ENCODE peak calls at places on chromosome 5, in eight cellular contexts. I is colonic mucosa, Y is sigmoid colon, O is PC-3, L is body of pancreas, V is fibroblast of lung, Q is psoas muscle, N is upper lobe of right lung. T is an unnamed sample. For H3K4me1 and H3K27me3, the result is how much of the 10 kb centered on the place peaks cover.

GRCh38 chr5:32522429-32523143 is 62.8 kb upstream of the SUB1 start:
- DNase-seq in I (no peak), Q (peak), L (peak), O (peak), Y (no peak), V (peak), N (peak), T (peak)

GRCh38 chr5:159969966-159970365 is 39.0 kb upstream of the TTC1 start:
- DNase-seq in N (no peak), V (no peak), O (peak), Q (no peak), Y (no peak), L (no peak), I (no peak), T (no peak)

GRCh38 chr5:106399381-106399780 is 1271.4 kb downstream of the EFNA5 start:
- DNase-seq in Q (no peak), I (no peak), Y (no peak), O (peak), N (no peak), V (peak), L (no peak), T (no peak)

GRCh38 chr5:180401236-180401907 is 48.2 kb upstream of the GFPT2 start:
- DNase-seq in L (no peak), O (no peak), Y (no peak), V (no peak), I (no peak), Q (no peak), N (peak), T (peak)

GRCh38 chr5:79183011-79183410 is 52.9 kb upstream of the JMY start:
- DNase-seq in O (peak), L (no peak), Y (no peak), I (no peak), N (no peak), Q (no peak), V (no peak), T (no peak)

GRCh38 chr5:66413931-66414330 is 182.3 kb upstream of the MAST4 start:
- DNase-seq in O (no peak), Y (no peak), N (no peak), L (no peak), I (no peak), Q (no peak), V (no peak), T (no peak)

GRCh38 chr5:9655641-9656040 is 25.5 kb upstream of the TAS2R1 start:
- DNase-seq in I (no peak), L (no peak), N (no peak), Y (no peak), O (no peak), Q (no peak), V (no peak), T (no peak)

GRCh38 chr5:168327994-168328393 is 36.5 kb downstream of the WWC1 start:
- DNase-seq in Y (no peak), O (no peak), V (no peak), Q (no peak), I (no peak), N (no peak), L (no peak), T (peak)

GRCh38 chr5:180287868-180288267 is 4.0 kb downstream of the MAPK9 start:
- DNase-seq in Q (no peak), I (no peak), V (no peak), L (no peak), Y (no peak), O (no peak), N (no peak), T (no peak)

GRCh38 chr5:178581621-178582020 is 8.6 kb downstream of the COL23A1 start:
- DNase-seq in Q (no peak), L (no peak), Y (no peak), I (no peak), O (no peak), V (no peak), N (no peak), T (no peak)

GRCh38 chr5:178668579-178668978 is 41.7 kb upstream of the CLK4 start:
- DNase-seq in I (no peak), O (peak), V (no peak), Y (no peak), N (no peak), L (no peak), Q (no peak), T (no peak)

GRCh38 chr5:98173334-98173733 is 600.1 kb upstream of the RGMB start:
- DNase-seq in I (no peak), Y (no peak), N (no peak), L (no peak), Q (no peak), V (peak), O (peak), T (no peak)

GRCh38 chr5:136631176-136631575 is 265.8 kb upstream of the TRPC7 start:
- DNase-seq in N (no peak), O (peak), I (no peak), L (no peak), Y (no peak), Q (no peak), V (no peak), T (no peak)

GRCh38 chr5:55146080-55146479 is 13.9 kb upstream of the GPX8 start:
- DNase-seq in Y (no peak), L (no peak), O (no peak), N (no peak), V (no peak), I (no peak), Q (no peak), T (no peak)

GRCh38 chr5:105057893-105058292 is 1495.3 kb upstream of the NUDT12 start:
- DNase-seq in V (no peak), L (no peak), Q (no peak), Y (no peak), N (no peak), I (no peak), O (no peak), T (no peak)

GRCh38 chr5:133474851-133475590 is 137.3 kb downstream of the FSTL4 start:
- DNase-seq in Q (no peak), L (no peak), Y (no peak), O (no peak), N (no peak), I (no peak), V (no peak), T (no peak)

GRCh38 chr5:147398860-147399259 is 111.0 kb downstream of the DPYSL3 start:
- DNase-seq in O (no peak), N (no peak), Y (no peak), L (no peak), V (no peak), Q (no peak), I (no peak), T (no peak)

GRCh38 chr5:133393776-133394476 is 218.4 kb downstream of the FSTL4 start:
- DNase-seq in V (no peak), L (no peak), I (peak), Y (no peak), N (no peak), Q (no peak), O (no peak), T (no peak)

GRCh38 chr5:157559301-157559700 is 16.3 kb downstream of the ADAM19 start:
- DNase-seq in N (no peak), I (no peak), O (peak), V (peak), Y (no peak), Q (no peak), L (no peak), T (no peak)
- H3K4me1 ChIP-seq in N (under half), I (under half), O (half or more), V (half or more), Y (half or more), Q (half or more), L (under half), T (half or more)

DNA sequence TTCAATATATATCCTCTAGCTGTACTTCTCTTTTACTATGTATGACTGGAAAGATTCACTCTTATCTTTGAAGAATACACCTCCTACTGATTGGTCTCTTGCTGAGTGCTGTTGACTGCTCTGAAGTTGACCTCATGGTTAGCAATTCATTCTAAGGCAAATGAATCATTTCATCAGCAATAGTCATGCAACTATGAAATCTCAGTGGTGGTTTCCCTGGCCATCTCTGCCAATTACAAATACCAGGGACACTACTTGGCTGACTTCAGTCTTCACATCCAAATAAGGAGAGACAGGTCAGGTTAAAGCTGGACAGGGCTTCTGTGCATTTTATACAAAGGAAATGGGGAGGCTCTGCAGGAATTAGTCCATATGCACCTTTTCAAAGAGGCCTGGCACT is 333.5 kb upstream of the ACTBL2 start:
- DNase-seq in Y (no peak), I (no peak), N (no peak), Q (no peak), L (no peak), V (peak), O (peak), T (no peak)
- H3K27ac ChIP-seq in Y (no peak), I (no peak), N (no peak), Q (no peak), L (no peak), V (no peak), O (peak), T (no peak)

GRCh38 chr5:107821288-107821687 is 150.6 kb upstream of the EFNA5 start:
- DNase-seq in N (no peak), Q (no peak), I (no peak), Y (no peak), L (no peak), O (no peak), V (no peak), T (no peak)
- H3K27me3 ChIP-seq in N (under half), Q (under half), I (under half), Y (under half), L (under half), O (under half), V (under half), T (under half)

GRCh38 chr5:6486074-6486473 is 37.4 kb downstream of the UBE2QL1 start:
- DNase-seq in I (no peak), O (no peak), N (no peak), Q (no peak), L (no peak), V (no peak), Y (no peak), T (no peak)

GRCh38 chr5:6485441-6485840 is 36.8 kb downstream of the UBE2QL1 start:
- DNase-seq in N (no peak), L (no peak), Y (no peak), Q (no peak), O (no peak), I (no peak), V (no peak), T (no peak)

GRCh38 chr5:6490246-6490645 is 41.6 kb downstream of the UBE2QL1 start:
- DNase-seq in Q (no peak), V (no peak), L (no peak), O (no peak), I (no peak), N (no peak), Y (peak), T (no peak)

GRCh38 chr5:6489786-6490185 is 41.1 kb downstream of the UBE2QL1 start:
- DNase-seq in Q (no peak), N (no peak), V (no peak), Y (no peak), I (no peak), O (no peak), L (no peak), T (no peak)

DNA sequence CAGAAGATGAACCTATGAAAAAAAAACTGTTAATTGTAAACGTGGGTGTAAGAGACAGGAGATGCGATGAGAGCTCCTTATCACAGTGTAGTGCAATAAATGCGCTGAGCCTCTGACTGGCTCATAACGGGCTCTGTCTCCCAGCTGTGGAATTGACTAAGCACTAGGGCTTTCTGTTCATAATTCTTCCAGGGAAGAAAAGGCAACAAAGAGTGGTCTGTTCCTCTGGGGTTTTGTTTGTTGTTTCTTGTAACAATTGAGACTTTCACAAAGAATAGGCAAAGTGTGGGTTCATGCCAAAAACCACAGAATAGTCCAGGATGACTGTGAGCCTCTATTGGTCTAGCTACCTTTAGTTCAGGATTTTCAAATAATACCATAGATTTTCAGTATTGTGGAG is 39.4 kb downstream of the UBE2QL1 start:
- DNase-seq in L (no peak), I (no peak), Y (no peak), V (no peak), N (no peak), O (peak), Q (no peak), T (no peak)
- H3K4me1 ChIP-seq in L (under half), I (under half), Y (under half), V (under half), N (under half), O (under half), Q (under half), T (under half)

DNA sequence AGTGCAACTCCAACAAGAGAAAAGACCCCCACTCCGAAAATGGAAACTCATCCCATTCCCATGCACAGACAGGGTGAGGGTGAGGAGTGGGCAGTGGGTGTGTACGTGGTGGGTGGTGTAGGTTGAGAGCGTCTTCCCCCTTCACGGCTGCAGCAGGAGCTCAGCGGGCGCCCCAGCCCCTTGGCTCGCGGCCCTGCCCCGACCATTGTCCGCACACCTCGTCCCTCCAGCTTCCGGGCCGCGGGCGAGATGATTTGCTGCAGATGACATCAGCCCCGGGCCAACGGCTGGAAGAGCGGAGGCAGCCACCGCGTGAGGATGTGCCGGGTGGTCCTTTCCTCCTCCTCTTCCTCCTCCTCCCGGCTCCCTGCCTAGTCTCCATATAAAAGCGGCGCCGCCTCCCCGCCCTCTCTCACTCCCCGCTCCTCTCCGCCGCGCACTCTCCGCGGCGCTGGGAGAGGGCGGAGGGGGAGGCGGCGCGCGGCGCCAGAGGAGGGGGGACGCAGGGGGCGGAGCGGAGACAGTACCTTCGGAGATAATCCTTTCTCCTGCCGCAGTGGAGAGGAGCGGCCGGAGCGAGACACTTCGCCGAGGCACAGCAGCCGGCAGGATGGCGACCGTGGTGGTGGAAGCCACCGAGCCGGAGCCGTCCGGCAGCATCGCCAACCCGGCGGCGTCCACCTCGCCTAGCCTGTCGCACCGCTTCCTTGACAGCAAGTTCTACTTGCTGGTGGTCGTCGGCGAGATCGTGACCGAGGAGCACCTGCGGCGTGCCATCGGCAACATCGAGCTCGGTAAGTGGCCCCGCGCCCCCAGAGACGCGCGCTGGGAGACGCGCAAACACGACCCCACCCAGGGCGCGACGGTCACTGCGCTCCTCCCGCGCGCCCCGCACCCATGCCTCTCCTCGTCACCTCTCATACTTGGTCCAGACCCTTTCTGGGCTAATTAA is at the start of gene MAP1B:
- DNase-seq in N (no peak), O (peak), L (peak), Y (peak), Q (peak), V (peak), I (peak), T (peak)
- H3K27ac ChIP-seq in N (peak), O (no peak), L (peak), Y (peak), Q (peak), V (peak), I (peak), T (peak)

GRCh38 chr5:140926903-140927573 is 939 bp downstream of the PCDHAC1 start:
- DNase-seq in V (peak), N (peak), O (peak), L (peak), Q (peak), I (no peak), Y (peak), T (no peak)
- H3K27me3 ChIP-seq in V (under half), N (under half), O (under half), L (under half), Q (half or more), I (under half), Y (under half), T (under half)

GRCh38 chr5:36944024-36944423 is 67.5 kb downstream of the NIPBL start:
- DNase-seq in N (no peak), L (no peak), Q (no peak), O (no peak), I (no peak), V (no peak), Y (no peak), T (no peak)

GRCh38 chr5:36946101-36946500 is 69.5 kb downstream of the NIPBL start:
- DNase-seq in I (no peak), V (no peak), Q (no peak), N (no peak), O (no peak), Y (no peak), L (no peak), T (no peak)

GRCh38 chr5:36943584-36943983 is 67.0 kb downstream of the NIPBL start:
- DNase-seq in I (no peak), L (no peak), O (no peak), V (no peak), N (no peak), Q (no peak), Y (no peak), T (no peak)

GRCh38 chr5:36945687-36946086 is 69.1 kb downstream of the NIPBL start:
- DNase-seq in Q (no peak), Y (no peak), L (no peak), O (no peak), V (no peak), I (no peak), N (no peak), T (no peak)

GRCh38 chr5:36944607-36945225 is 68.1 kb downstream of the NIPBL start:
- DNase-seq in Q (no peak), N (no peak), Y (no peak), L (no peak), V (peak), O (peak), I (no peak), T (no peak)
- H3K4me1 ChIP-seq in Q (half or more), N (under half), Y (under half), L (under half), V (under half), O (under half), I (under half), T (under half)

GRCh38 chr5:96952946-96953730 is 17.3 kb downstream of the LNPEP start:
- DNase-seq in Y (no peak), N (no peak), Q (no peak), I (no peak), V (no peak), L (no peak), O (no peak), T (no peak)
- H3K27ac ChIP-seq in Y (no peak), N (no peak), Q (peak), I (no peak), V (no peak), L (peak), O (no peak), T (peak)

GRCh38 chr5:3249401-3249800 is 346.2 kb upstream of the IRX1 start:
- DNase-seq in L (no peak), V (no peak), N (no peak), O (no peak), Y (no peak), I (no peak), Q (no peak), T (no peak)

GRCh38 chr5:3252235-3252634 is 343.4 kb upstream of the IRX1 start:
- DNase-seq in N (no peak), L (no peak), Q (no peak), Y (no peak), O (no peak), I (no peak), V (no peak), T (no peak)

DNA sequence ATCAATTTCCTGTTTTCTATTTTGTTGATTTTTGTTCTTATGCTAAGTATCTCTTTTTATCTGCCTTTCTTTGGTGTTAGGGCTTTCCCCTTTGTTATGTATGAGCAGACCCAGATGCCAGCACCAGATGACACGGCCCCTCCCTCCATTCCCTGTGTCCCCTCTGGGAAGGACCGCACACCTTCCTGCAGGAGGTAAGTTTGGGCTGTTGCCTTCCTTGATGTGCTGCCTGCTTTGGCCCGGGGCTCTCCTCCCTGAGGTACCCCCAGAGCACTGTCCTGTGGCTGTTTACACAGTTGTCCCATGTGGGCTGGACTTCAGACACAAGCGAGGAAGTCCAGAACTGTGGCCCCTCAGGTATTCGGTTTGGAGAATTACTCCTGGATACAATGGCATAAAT is 343.8 kb upstream of the IRX1 start:
- DNase-seq in Y (no peak), L (no peak), V (no peak), I (no peak), N (no peak), O (no peak), Q (no peak), T (no peak)
- H3K27me3 ChIP-seq in Y (under half), L (under half), V (under half), I (under half), N (under half), O (under half), Q (under half), T (under half)

GRCh38 chr5:143796753-143797152 is 15.2 kb upstream of the HMHB1 start:
- DNase-seq in Y (no peak), O (no peak), V (no peak), I (no peak), Q (no peak), N (no peak), L (no peak), T (no peak)
- H3K4me1 ChIP-seq in Y (under half), O (under half), V (under half), I (under half), Q (under half), N (under half), L (under half), T (under half)

T was measured in tibial artery.